ENCODE peak calls at places on chromosome 13, in nine cellular contexts. One of them, this sample, is unnamed.

GRCh38 chr13:102847272-102848234 is 1.7 kb downstream of the ERCC5 start:
- DNase-seq in NCI-H1417: peak
- DNase-seq in T-helper 2 cell treated with Interferon-gamma antibody and Interleukin-4, amounts not matched to agents 5 μg/mL and 100 μg/mL, for 36 hours: no peak
- DNase-seq in heart left ventricle: no peak
- DNase-seq in posterior cingulate gyrus: no peak
- DNase-seq in colonic mucosa: no peak
- DNase-seq in skeletal muscle cell: no peak
- DNase-seq in MCF 10A: peak
- DNase-seq in endothelial cell of umbilical vein: peak
- DNase-seq in this sample: peak

GRCh38 chr13:30872685-30873443 is 33.2 kb upstream of the MEDAG start:
- DNase-seq in NCI-H1417: no peak
- DNase-seq in colonic mucosa: no peak
- DNase-seq in MCF 10A: no peak
- DNase-seq in endothelial cell of umbilical vein: peak
- DNase-seq in posterior cingulate gyrus: no peak
- DNase-seq in T-helper 2 cell treated with Interferon-gamma antibody and Interleukin-4, amounts not matched to agents 5 μg/mL and 100 μg/mL, for 36 hours: no peak
- DNase-seq in heart left ventricle: no peak
- DNase-seq in skeletal muscle cell: peak
- DNase-seq in this sample: peak

GRCh38 chr13:112715715-112716460 is 26.1 kb downstream of the ATP11A start:
- DNase-seq in skeletal muscle cell: no peak
- DNase-seq in posterior cingulate gyrus: no peak
- DNase-seq in T-helper 2 cell treated with Interferon-gamma antibody and Interleukin-4, amounts not matched to agents 5 μg/mL and 100 μg/mL, for 36 hours: no peak
- DNase-seq in heart left ventricle: no peak
- DNase-seq in endothelial cell of umbilical vein: no peak
- DNase-seq in colonic mucosa: no peak
- DNase-seq in NCI-H1417: peak
- DNase-seq in MCF 10A: no peak
- DNase-seq in this sample: no peak

GRCh38 chr13:25095862-25096453 is at the start of gene PABPC3:
- DNase-seq in heart left ventricle: no peak
- DNase-seq in skeletal muscle cell: no peak
- DNase-seq in MCF 10A: no peak
- DNase-seq in posterior cingulate gyrus: no peak
- DNase-seq in endothelial cell of umbilical vein: no peak
- DNase-seq in colonic mucosa: no peak
- DNase-seq in T-helper 2 cell treated with Interferon-gamma antibody and Interleukin-4, amounts not matched to agents 5 μg/mL and 100 μg/mL, for 36 hours: no peak
- DNase-seq in NCI-H1417: no peak
- DNase-seq in this sample: peak

GRCh38 chr13:39616087-39616694 is 13.2 kb upstream of the LHFPL6 start:
- DNase-seq in MCF 10A: peak
- DNase-seq in NCI-H1417: peak
- DNase-seq in posterior cingulate gyrus: no peak
- DNase-seq in colonic mucosa: peak
- DNase-seq in skeletal muscle cell: no peak
- DNase-seq in heart left ventricle: no peak
- DNase-seq in T-helper 2 cell treated with Interferon-gamma antibody and Interleukin-4, amounts not matched to agents 5 μg/mL and 100 μg/mL, for 36 hours: peak
- DNase-seq in endothelial cell of umbilical vein: peak
- DNase-seq in this sample: peak

GRCh38 chr13:24625870-24626419 is 54.3 kb upstream of the ATP12A start:
- DNase-seq in heart left ventricle: no peak
- DNase-seq in endothelial cell of umbilical vein: no peak
- DNase-seq in NCI-H1417: no peak
- DNase-seq in posterior cingulate gyrus: no peak
- DNase-seq in T-helper 2 cell treated with Interferon-gamma antibody and Interleukin-4, amounts not matched to agents 5 μg/mL and 100 μg/mL, for 36 hours: peak
- DNase-seq in colonic mucosa: peak
- DNase-seq in skeletal muscle cell: no peak
- DNase-seq in MCF 10A: no peak
- DNase-seq in this sample: no peak

GRCh38 chr13:24112791-24113190 is 47.7 kb upstream of the SPATA13 start:
- DNase-seq in NCI-H1417: no peak
- DNase-seq in MCF 10A: no peak
- DNase-seq in skeletal muscle cell: no peak
- DNase-seq in T-helper 2 cell treated with Interferon-gamma antibody and Interleukin-4, amounts not matched to agents 5 μg/mL and 100 μg/mL, for 36 hours: no peak
- DNase-seq in endothelial cell of umbilical vein: peak
- DNase-seq in colonic mucosa: no peak
- DNase-seq in posterior cingulate gyrus: no peak
- DNase-seq in heart left ventricle: no peak
- DNase-seq in this sample: no peak

GRCh38 chr13:66348745-66349720 is 881.1 kb downstream of the PCDH9 start:
- DNase-seq in endothelial cell of umbilical vein: peak
- DNase-seq in MCF 10A: no peak
- DNase-seq in heart left ventricle: no peak
- DNase-seq in NCI-H1417: no peak
- DNase-seq in T-helper 2 cell treated with Interferon-gamma antibody and Interleukin-4, amounts not matched to agents 5 μg/mL and 100 μg/mL, for 36 hours: no peak
- DNase-seq in skeletal muscle cell: no peak
- DNase-seq in colonic mucosa: no peak
- DNase-seq in posterior cingulate gyrus: peak
- DNase-seq in this sample: peak

GRCh38 chr13:80825276-80825675 is 484.4 kb upstream of the SPRY2 start:
- DNase-seq in MCF 10A: no peak
- DNase-seq in heart left ventricle: no peak
- DNase-seq in colonic mucosa: no peak
- DNase-seq in T-helper 2 cell treated with Interferon-gamma antibody and Interleukin-4, amounts not matched to agents 5 μg/mL and 100 μg/mL, for 36 hours: no peak
- DNase-seq in NCI-H1417: no peak
- DNase-seq in posterior cingulate gyrus: no peak
- DNase-seq in endothelial cell of umbilical vein: no peak
- DNase-seq in skeletal muscle cell: no peak
- DNase-seq in this sample: no peak

GRCh38 chr13:104389722-104390121 is 1323.5 kb upstream of the SLC10A2 start:
- DNase-seq in heart left ventricle: no peak
- DNase-seq in MCF 10A: no peak
- DNase-seq in posterior cingulate gyrus: no peak
- DNase-seq in NCI-H1417: peak
- DNase-seq in colonic mucosa: no peak
- DNase-seq in T-helper 2 cell treated with Interferon-gamma antibody and Interleukin-4, amounts not matched to agents 5 μg/mL and 100 μg/mL, for 36 hours: no peak
- DNase-seq in endothelial cell of umbilical vein: no peak
- DNase-seq in skeletal muscle cell: peak
- DNase-seq in this sample: no peak

GRCh38 chr13:22168437-22168836 is 497.6 kb downstream of the FGF9 start:
- DNase-seq in MCF 10A: no peak
- DNase-seq in NCI-H1417: no peak
- DNase-seq in posterior cingulate gyrus: no peak
- DNase-seq in colonic mucosa: no peak
- DNase-seq in T-helper 2 cell treated with Interferon-gamma antibody and Interleukin-4, amounts not matched to agents 5 μg/mL and 100 μg/mL, for 36 hours: no peak
- DNase-seq in heart left ventricle: no peak
- DNase-seq in endothelial cell of umbilical vein: no peak
- DNase-seq in skeletal muscle cell: no peak
- DNase-seq in this sample: no peak

GRCh38 chr13:26759907-26760834 is at the start of gene GPR12:
- DNase-seq in posterior cingulate gyrus: no peak
- DNase-seq in NCI-H1417: no peak
- DNase-seq in heart left ventricle: no peak
- DNase-seq in T-helper 2 cell treated with Interferon-gamma antibody and Interleukin-4, amounts not matched to agents 5 μg/mL and 100 μg/mL, for 36 hours: no peak
- DNase-seq in MCF 10A: no peak
- DNase-seq in colonic mucosa: no peak
- DNase-seq in skeletal muscle cell: no peak
- DNase-seq in endothelial cell of umbilical vein: peak
- DNase-seq in this sample: peak

GRCh38 chr13:98406475-98406874 is 170.4 kb downstream of the STK24 start:
- DNase-seq in T-helper 2 cell treated with Interferon-gamma antibody and Interleukin-4, amounts not matched to agents 5 μg/mL and 100 μg/mL, for 36 hours: no peak
- DNase-seq in posterior cingulate gyrus: no peak
- DNase-seq in colonic mucosa: no peak
- DNase-seq in skeletal muscle cell: no peak
- DNase-seq in heart left ventricle: no peak
- DNase-seq in MCF 10A: no peak
- DNase-seq in NCI-H1417: no peak
- DNase-seq in endothelial cell of umbilical vein: no peak
- DNase-seq in this sample: no peak

GRCh38 chr13:44498502-44498901 is 77.6 kb downstream of the TSC22D1 start:
- DNase-seq in MCF 10A: no peak
- DNase-seq in colonic mucosa: no peak
- DNase-seq in NCI-H1417: no peak
- DNase-seq in T-helper 2 cell treated with Interferon-gamma antibody and Interleukin-4, amounts not matched to agents 5 μg/mL and 100 μg/mL, for 36 hours: no peak
- DNase-seq in endothelial cell of umbilical vein: no peak
- DNase-seq in posterior cingulate gyrus: no peak
- DNase-seq in skeletal muscle cell: no peak
- DNase-seq in heart left ventricle: no peak
- DNase-seq in this sample: no peak

GRCh38 chr13:76948139-76948538 is at the start of gene ACOD1:
- DNase-seq in posterior cingulate gyrus: no peak
- DNase-seq in endothelial cell of umbilical vein: no peak
- DNase-seq in NCI-H1417: no peak
- DNase-seq in skeletal muscle cell: no peak
- DNase-seq in colonic mucosa: no peak
- DNase-seq in MCF 10A: no peak
- DNase-seq in heart left ventricle: no peak
- DNase-seq in T-helper 2 cell treated with Interferon-gamma antibody and Interleukin-4, amounts not matched to agents 5 μg/mL and 100 μg/mL, for 36 hours: no peak
- DNase-seq in this sample: no peak

GRCh38 chr13:51849145-51850101 is 4.4 kb upstream of the TMEM272 start:
- DNase-seq in colonic mucosa: peak
- DNase-seq in NCI-H1417: no peak
- DNase-seq in MCF 10A: peak
- DNase-seq in T-helper 2 cell treated with Interferon-gamma antibody and Interleukin-4, amounts not matched to agents 5 μg/mL and 100 μg/mL, for 36 hours: no peak
- DNase-seq in endothelial cell of umbilical vein: no peak
- DNase-seq in skeletal muscle cell: peak
- DNase-seq in posterior cingulate gyrus: no peak
- DNase-seq in heart left ventricle: no peak
- DNase-seq in this sample: no peak

GRCh38 chr13:41511827-41512226 is 54.5 kb downstream of the RGCC start:
- DNase-seq in MCF 10A: no peak
- DNase-seq in T-helper 2 cell treated with Interferon-gamma antibody and Interleukin-4, amounts not matched to agents 5 μg/mL and 100 μg/mL, for 36 hours: no peak
- DNase-seq in colonic mucosa: no peak
- DNase-seq in posterior cingulate gyrus: no peak
- DNase-seq in heart left ventricle: no peak
- DNase-seq in endothelial cell of umbilical vein: no peak
- DNase-seq in NCI-H1417: no peak
- DNase-seq in skeletal muscle cell: no peak
- DNase-seq in this sample: no peak

GRCh38 chr13:98972059-98972458 is 5.8 kb downstream of the DOCK9 start:
- DNase-seq in endothelial cell of umbilical vein: peak
- DNase-seq in NCI-H1417: no peak
- DNase-seq in skeletal muscle cell: no peak
- DNase-seq in heart left ventricle: no peak
- DNase-seq in MCF 10A: no peak
- DNase-seq in colonic mucosa: no peak
- DNase-seq in T-helper 2 cell treated with Interferon-gamma antibody and Interleukin-4, amounts not matched to agents 5 μg/mL and 100 μg/mL, for 36 hours: no peak
- DNase-seq in posterior cingulate gyrus: no peak
- DNase-seq in this sample: no peak

GRCh38 chr13:40635315-40635995 is 31.0 kb downstream of the FOXO1 start:
- DNase-seq in colonic mucosa: no peak
- DNase-seq in MCF 10A: no peak
- DNase-seq in posterior cingulate gyrus: no peak
- DNase-seq in heart left ventricle: no peak
- DNase-seq in T-helper 2 cell treated with Interferon-gamma antibody and Interleukin-4, amounts not matched to agents 5 μg/mL and 100 μg/mL, for 36 hours: no peak
- DNase-seq in skeletal muscle cell: no peak
- DNase-seq in endothelial cell of umbilical vein: no peak
- DNase-seq in NCI-H1417: no peak
- DNase-seq in this sample: no peak

GRCh38 chr13:74715718-74716117 is 581.5 kb upstream of the KLF12 start:
- DNase-seq in skeletal muscle cell: peak
- DNase-seq in heart left ventricle: no peak
- DNase-seq in T-helper 2 cell treated with Interferon-gamma antibody and Interleukin-4, amounts not matched to agents 5 μg/mL and 100 μg/mL, for 36 hours: no peak
- DNase-seq in posterior cingulate gyrus: no peak
- DNase-seq in endothelial cell of umbilical vein: no peak
- DNase-seq in colonic mucosa: no peak
- DNase-seq in NCI-H1417: no peak
- DNase-seq in MCF 10A: peak
- DNase-seq in this sample: no peak

GRCh38 chr13:28611654-28612131 is 47.2 kb upstream of the POMP start:
- DNase-seq in skeletal muscle cell: no peak
- DNase-seq in heart left ventricle: no peak
- DNase-seq in posterior cingulate gyrus: no peak
- DNase-seq in T-helper 2 cell treated with Interferon-gamma antibody and Interleukin-4, amounts not matched to agents 5 μg/mL and 100 μg/mL, for 36 hours: peak
- DNase-seq in NCI-H1417: no peak
- DNase-seq in MCF 10A: no peak
- DNase-seq in endothelial cell of umbilical vein: peak
- DNase-seq in colonic mucosa: no peak
- DNase-seq in this sample: no peak